ENCODE peak calls at places on chromosome 20, in five cellular contexts. D is NCI-H1105; N is fibroblast of the conjunctiva; A is ureter; Y is stimulated activated CD4-positive, alpha-beta T cell treated with anti-CD3 and anti-CD28 coated beads, TNF-alpha, amount 100 ng/mL, for 1 hour. L is an unnamed sample.
A peak's percentile ranks its signal among the peaks of the same experiment; 100 is the strongest.

GRCh38 chr20:53660947-53661381 is 67.3 kb upstream of the ZNF217 start:
- DNase-seq in Y (no peak), D (no peak), N (no peak), A (no peak), L (no peak)

GRCh38 chr20:57743450-57744095 is 33.8 kb upstream of the PMEPA1 start:
- DNase-seq in N (no peak), D (no peak), Y (no peak), A (no peak), L (no peak)

GRCh38 chr20:63520939-63521601 is 505 bp downstream of the PPDPF start:
- DNase-seq in D (peak; percentile 40), A (peak; percentile 88), Y (peak; percentile 59), N (peak; percentile 43), L (peak; percentile 89)

GRCh38 chr20:49561256-49561655 is 6.7 kb downstream of the PTGIS start:
- DNase-seq in D (no peak), N (no peak), Y (no peak), A (no peak), L (peak; percentile 10)

GRCh38 chr20:41895216-41895615 is 277.0 kb upstream of the CHD6 start:
- DNase-seq in A (no peak), N (no peak), D (no peak), Y (no peak), L (no peak)

GRCh38 chr20:44496976-44497375 is 21.3 kb downstream of the TTPAL start:
- DNase-seq in D (no peak), A (no peak), Y (peak; percentile 5), N (no peak), L (no peak)

GRCh38 chr20:23630392-23630849 is 7.3 kb downstream of the CST3 start:
- DNase-seq in D (no peak), Y (no peak), A (no peak), N (no peak), L (no peak)

GRCh38 chr20:19817017-19817416 is 59.0 kb downstream of the RIN2 start:
- DNase-seq in Y (no peak), A (no peak), N (peak; percentile 35), D (no peak), L (no peak)

GRCh38 chr20:32510601-32511357 is 74.4 kb downstream of the NOL4L start:
- DNase-seq in Y (no peak), D (peak; percentile 40), A (no peak), N (no peak), L (peak; percentile 58)

GRCh38 chr20:50575869-50576720 is 65.9 kb downstream of the PTPN1 start:
- DNase-seq in D (no peak), Y (peak; percentile 57), A (no peak), N (peak; percentile 36), L (peak; percentile 77)

L was measured in stomach.